ENCODE peak calls at places on chromosome X, in nine cellular contexts. Z is right atrium auricular region; F is SJSA1; Y is HTR-8/SVneo; K is stimulated activated CD8-positive, alpha-beta memory T cell treated with anti-CD3 and anti-CD28 coated beads, Interleukin-15, amount 100 ng/mL, for 1 hour; M is iris pigment epithelial cell; Q is LoVo; V is NCI-H526 treated with DMSO at 0.1 percent for 48 hours; I is brain microvascular endothelial cell. D is an unnamed sample.

GRCh38 chrX:30939928-30940327 is 50.9 kb upstream of the TAB3 start:
- DNase-seq in Q (no peak), K (no peak), Z (no peak), V (no peak), Y (no peak), I (no peak), M (no peak), F (no peak), D (no peak)

GRCh38 chrX:10447577-10448214 is 172.7 kb downstream of the MID1 start:
- DNase-seq in Q (no peak), Y (peak), K (no peak), Z (no peak), I (peak), F (peak), V (no peak), M (peak), D (no peak)

GRCh38 chrX:25717122-25717521 is 421.0 kb upstream of the MAGEB18 start:
- DNase-seq in M (no peak), V (no peak), F (no peak), Y (no peak), Q (no peak), K (no peak), I (no peak), Z (no peak), D (no peak)

GRCh38 chrX:40184968-40185367 is 87.2 kb upstream of the BCOR start:
- DNase-seq in Y (no peak), Z (no peak), M (no peak), V (no peak), K (no peak), I (no peak), F (no peak), Q (no peak), D (no peak)

GRCh38 chrX:43707812-43708548 is 51.9 kb downstream of the MAOA start:
- DNase-seq in I (no peak), Q (peak), M (peak), Y (no peak), Z (peak), K (no peak), F (no peak), V (no peak), D (no peak)

GRCh38 chrX:77788050-77788449 is 2.0 kb upstream of the ATRX start:
- DNase-seq in V (no peak), Q (peak), Y (peak), Z (no peak), K (no peak), M (peak), F (no peak), I (no peak), D (no peak)

GRCh38 chrX:121106484-121107235 is 59.2 kb downstream of the GLUD2 start:
- DNase-seq in Z (no peak), V (no peak), Q (no peak), Y (no peak), I (no peak), M (no peak), F (no peak), K (no peak), D (no peak)

GRCh38 chrX:154096140-154097002 is 1.1 kb downstream of the MECP2 start:
- DNase-seq in F (no peak), I (no peak), K (no peak), Y (no peak), V (no peak), M (peak), Z (no peak), Q (no peak), D (no peak)

GRCh38 chrX:698246-698645 is 67.7 kb downstream of the SHOX start:
- DNase-seq in F (no peak), V (no peak), I (no peak), Z (no peak), Y (no peak), K (no peak), Q (no peak), M (no peak), D (no peak)

GRCh38 chrX:148632444-148632843 is 132.0 kb downstream of the AFF2 start:
- DNase-seq in I (no peak), Q (no peak), Z (no peak), K (no peak), Y (no peak), M (no peak), F (no peak), V (no peak), D (no peak)

GRCh38 chrX:70525733-70526132 is 81.1 kb downstream of the DLG3 start:
- DNase-seq in F (no peak), I (no peak), K (no peak), Q (no peak), M (no peak), Y (no peak), Z (no peak), V (no peak), D (no peak)

GRCh38 chrX:135403374-135403773 is 18.4 kb upstream of the SMIM10L2A start:
- DNase-seq in Y (no peak), F (no peak), Q (no peak), V (no peak), K (no peak), Z (no peak), M (no peak), I (no peak), D (no peak)

GRCh38 chrX:99777912-99778311 is 632.2 kb downstream of the PCDH19 start:
- DNase-seq in K (no peak), Y (no peak), Z (no peak), M (no peak), Q (no peak), F (no peak), I (no peak), V (no peak), D (no peak)

GRCh38 chrX:81874807-81875206 is 672.9 kb downstream of the SH3BGRL start:
- DNase-seq in Z (no peak), M (no peak), Y (no peak), I (no peak), Q (no peak), F (no peak), K (no peak), V (no peak), D (no peak)

D was measured in osteocyte.